ENCODE peak calls at places on chromosomes 1 and 21, in ten cellular contexts. One of them, this sample, is unnamed.

GRCh38 chr1:225735252-225736149 is 42.1 kb upstream of the SRP9 start:
- DNase-seq in AG09309: peak
- DNase-seq in fibroblast of the aortic adventitia: peak
- DNase-seq in psoas muscle: peak
- DNase-seq in dorsolateral prefrontal cortex: no peak
- DNase-seq in natural killer cell: no peak
- DNase-seq in MM.1S: no peak
- DNase-seq in GM12865: no peak
- DNase-seq in kidney: peak
- DNase-seq in epithelial cell of esophagus: peak
- DNase-seq in this sample: no peak

GRCh38 chr1:209103135-209103534 is 480.4 kb upstream of the CAMK1G start:
- DNase-seq in AG09309: no peak
- DNase-seq in fibroblast of the aortic adventitia: no peak
- DNase-seq in psoas muscle: no peak
- DNase-seq in dorsolateral prefrontal cortex: no peak
- DNase-seq in natural killer cell: no peak
- DNase-seq in MM.1S: peak
- DNase-seq in GM12865: peak
- DNase-seq in kidney: no peak
- DNase-seq in epithelial cell of esophagus: no peak
- DNase-seq in this sample: no peak

GRCh38 chr1:72724951-72725863 is 442.9 kb upstream of the NEGR1 start:
- DNase-seq in AG09309: no peak
- DNase-seq in fibroblast of the aortic adventitia: no peak
- DNase-seq in psoas muscle: peak
- DNase-seq in dorsolateral prefrontal cortex: no peak
- DNase-seq in natural killer cell: no peak
- DNase-seq in MM.1S: no peak
- DNase-seq in GM12865: no peak
- DNase-seq in kidney: peak
- DNase-seq in epithelial cell of esophagus: no peak
- DNase-seq in this sample: peak

GRCh38 chr21:33543505-33544129 is 779 bp downstream of the SON start:
- DNase-seq in AG09309: no peak
- DNase-seq in fibroblast of the aortic adventitia: no peak
- DNase-seq in psoas muscle: peak
- DNase-seq in dorsolateral prefrontal cortex: peak
- DNase-seq in natural killer cell: no peak
- DNase-seq in MM.1S: no peak
- DNase-seq in GM12865: peak
- DNase-seq in kidney: peak
- DNase-seq in epithelial cell of esophagus: peak
- DNase-seq in this sample: peak

GRCh38 chr21:38440746-38441145 is 57.5 kb downstream of the ERG start:
- DNase-seq in AG09309: peak
- DNase-seq in fibroblast of the aortic adventitia: peak
- DNase-seq in psoas muscle: no peak
- DNase-seq in dorsolateral prefrontal cortex: no peak
- DNase-seq in natural killer cell: no peak
- DNase-seq in MM.1S: no peak
- DNase-seq in GM12865: no peak
- DNase-seq in kidney: no peak
- DNase-seq in epithelial cell of esophagus: peak
- DNase-seq in this sample: no peak

GRCh38 chr1:197632000-197632399 is 143.3 kb downstream of the DENND1B start:
- DNase-seq in AG09309: no peak
- DNase-seq in fibroblast of the aortic adventitia: no peak
- DNase-seq in psoas muscle: no peak
- DNase-seq in dorsolateral prefrontal cortex: no peak
- DNase-seq in natural killer cell: no peak
- DNase-seq in MM.1S: no peak
- DNase-seq in GM12865: no peak
- DNase-seq in kidney: no peak
- DNase-seq in epithelial cell of esophagus: no peak
- DNase-seq in this sample: no peak

GRCh38 chr1:31207590-31207989 is 32.1 kb downstream of the NKAIN1 start:
- DNase-seq in AG09309: no peak
- DNase-seq in fibroblast of the aortic adventitia: no peak
- DNase-seq in psoas muscle: no peak
- DNase-seq in dorsolateral prefrontal cortex: no peak
- DNase-seq in natural killer cell: no peak
- DNase-seq in MM.1S: no peak
- DNase-seq in GM12865: no peak
- DNase-seq in kidney: no peak
- DNase-seq in epithelial cell of esophagus: no peak
- DNase-seq in this sample: no peak

GRCh38 chr1:20684050-20684620 is 23.0 kb upstream of the DDOST start:
- DNase-seq in AG09309: no peak
- DNase-seq in fibroblast of the aortic adventitia: no peak
- DNase-seq in psoas muscle: peak
- DNase-seq in dorsolateral prefrontal cortex: no peak
- DNase-seq in natural killer cell: no peak
- DNase-seq in MM.1S: no peak
- DNase-seq in GM12865: no peak
- DNase-seq in kidney: no peak
- DNase-seq in epithelial cell of esophagus: no peak
- DNase-seq in this sample: no peak

GRCh38 chr1:116886532-116886931 is 23.2 kb upstream of the PTGFRN start:
- DNase-seq in AG09309: no peak
- DNase-seq in fibroblast of the aortic adventitia: peak
- DNase-seq in psoas muscle: no peak
- DNase-seq in dorsolateral prefrontal cortex: no peak
- DNase-seq in natural killer cell: no peak
- DNase-seq in MM.1S: no peak
- DNase-seq in GM12865: no peak
- DNase-seq in kidney: no peak
- DNase-seq in epithelial cell of esophagus: peak
- DNase-seq in this sample: no peak

GRCh38 chr1:114078116-114078515 is 75.6 kb downstream of the SYT6 start:
- DNase-seq in AG09309: no peak
- DNase-seq in fibroblast of the aortic adventitia: no peak
- DNase-seq in psoas muscle: no peak
- DNase-seq in dorsolateral prefrontal cortex: no peak
- DNase-seq in natural killer cell: no peak
- DNase-seq in MM.1S: no peak
- DNase-seq in GM12865: no peak
- DNase-seq in kidney: no peak
- DNase-seq in epithelial cell of esophagus: no peak
- DNase-seq in this sample: no peak

GRCh38 chr1:153959454-153959853 is 1.0 kb upstream of the CRTC2 start:
- DNase-seq in AG09309: no peak
- DNase-seq in fibroblast of the aortic adventitia: no peak
- DNase-seq in psoas muscle: no peak
- DNase-seq in dorsolateral prefrontal cortex: no peak
- DNase-seq in natural killer cell: no peak
- DNase-seq in MM.1S: no peak
- DNase-seq in GM12865: no peak
- DNase-seq in kidney: peak
- DNase-seq in epithelial cell of esophagus: no peak
- DNase-seq in this sample: no peak

GRCh38 chr1:153958961-153959260 is 499 bp upstream of the CRTC2 start:
- DNase-seq in AG09309: no peak
- DNase-seq in fibroblast of the aortic adventitia: no peak
- DNase-seq in psoas muscle: no peak
- DNase-seq in dorsolateral prefrontal cortex: no peak
- DNase-seq in natural killer cell: no peak
- DNase-seq in MM.1S: no peak
- DNase-seq in GM12865: no peak
- DNase-seq in kidney: peak
- DNase-seq in epithelial cell of esophagus: no peak
- DNase-seq in this sample: no peak

GRCh38 chr1:153958111-153958960 is at the start of gene CRTC2:
- DNase-seq in AG09309: peak
- DNase-seq in fibroblast of the aortic adventitia: peak
- DNase-seq in psoas muscle: peak
- DNase-seq in dorsolateral prefrontal cortex: peak
- DNase-seq in natural killer cell: peak
- DNase-seq in MM.1S: peak
- DNase-seq in GM12865: peak
- DNase-seq in kidney: peak
- DNase-seq in epithelial cell of esophagus: peak
- DNase-seq in this sample: peak

GRCh38 chr1:153956997-153957715 is 1.3 kb downstream of the CRTC2 start:
- DNase-seq in AG09309: no peak
- DNase-seq in fibroblast of the aortic adventitia: no peak
- DNase-seq in psoas muscle: no peak
- DNase-seq in dorsolateral prefrontal cortex: no peak
- DNase-seq in natural killer cell: no peak
- DNase-seq in MM.1S: no peak
- DNase-seq in GM12865: no peak
- DNase-seq in kidney: peak
- DNase-seq in epithelial cell of esophagus: no peak
- DNase-seq in this sample: no peak

GRCh38 chr1:153957744-153958110 is 685 bp downstream of the CRTC2 start:
- DNase-seq in AG09309: no peak
- DNase-seq in fibroblast of the aortic adventitia: no peak
- DNase-seq in psoas muscle: no peak
- DNase-seq in dorsolateral prefrontal cortex: no peak
- DNase-seq in natural killer cell: no peak
- DNase-seq in MM.1S: peak
- DNase-seq in GM12865: peak
- DNase-seq in kidney: no peak
- DNase-seq in epithelial cell of esophagus: no peak
- DNase-seq in this sample: no peak
- TF ChIP-seq CTCF in AG09309: no peak
- TF ChIP-seq CTCF in fibroblast of the aortic adventitia: no peak
- TF ChIP-seq CTCF in psoas muscle: no peak
- TF ChIP-seq CTCF in dorsolateral prefrontal cortex: no peak
- TF ChIP-seq CTCF in natural killer cell: no peak
- TF ChIP-seq CTCF in MM.1S: no peak
- TF ChIP-seq CTCF in GM12865: no peak
- TF ChIP-seq CTCF in kidney: no peak
- TF ChIP-seq CTCF in epithelial cell of esophagus: no peak
- TF ChIP-seq CTCF in this sample: no peak

GRCh38 chr21:43792406-43792805 is 3.0 kb downstream of the RRP1 start:
- DNase-seq in AG09309: no peak
- DNase-seq in fibroblast of the aortic adventitia: no peak
- DNase-seq in psoas muscle: no peak
- DNase-seq in dorsolateral prefrontal cortex: no peak
- DNase-seq in natural killer cell: no peak
- DNase-seq in MM.1S: no peak
- DNase-seq in GM12865: no peak
- DNase-seq in kidney: no peak
- DNase-seq in epithelial cell of esophagus: no peak
- DNase-seq in this sample: no peak

GRCh38 chr21:43797415-43797814 is 8.0 kb downstream of the RRP1 start:
- DNase-seq in AG09309: no peak
- DNase-seq in fibroblast of the aortic adventitia: no peak
- DNase-seq in psoas muscle: no peak
- DNase-seq in dorsolateral prefrontal cortex: no peak
- DNase-seq in natural killer cell: no peak
- DNase-seq in MM.1S: no peak
- DNase-seq in GM12865: no peak
- DNase-seq in kidney: peak
- DNase-seq in epithelial cell of esophagus: no peak
- DNase-seq in this sample: no peak

GRCh38 chr21:43794311-43794710 is 4.9 kb downstream of the RRP1 start:
- DNase-seq in AG09309: no peak
- DNase-seq in fibroblast of the aortic adventitia: no peak
- DNase-seq in psoas muscle: no peak
- DNase-seq in dorsolateral prefrontal cortex: no peak
- DNase-seq in natural killer cell: no peak
- DNase-seq in MM.1S: no peak
- DNase-seq in GM12865: no peak
- DNase-seq in kidney: peak
- DNase-seq in epithelial cell of esophagus: no peak
- DNase-seq in this sample: no peak

GRCh38 chr21:43793243-43793642 is 3.9 kb downstream of the RRP1 start:
- DNase-seq in AG09309: no peak
- DNase-seq in fibroblast of the aortic adventitia: no peak
- DNase-seq in psoas muscle: no peak
- DNase-seq in dorsolateral prefrontal cortex: no peak
- DNase-seq in natural killer cell: no peak
- DNase-seq in MM.1S: no peak
- DNase-seq in GM12865: no peak
- DNase-seq in kidney: peak
- DNase-seq in epithelial cell of esophagus: no peak
- DNase-seq in this sample: no peak

GRCh38 chr21:43794857-43795256 is 5.5 kb downstream of the RRP1 start:
- DNase-seq in AG09309: no peak
- DNase-seq in fibroblast of the aortic adventitia: no peak
- DNase-seq in psoas muscle: no peak
- DNase-seq in dorsolateral prefrontal cortex: no peak
- DNase-seq in natural killer cell: no peak
- DNase-seq in MM.1S: no peak
- DNase-seq in GM12865: no peak
- DNase-seq in kidney: peak
- DNase-seq in epithelial cell of esophagus: no peak
- DNase-seq in this sample: no peak
- TF ChIP-seq CTCF in AG09309: no peak
- TF ChIP-seq CTCF in fibroblast of the aortic adventitia: no peak
- TF ChIP-seq CTCF in psoas muscle: no peak
- TF ChIP-seq CTCF in dorsolateral prefrontal cortex: no peak
- TF ChIP-seq CTCF in natural killer cell: no peak
- TF ChIP-seq CTCF in MM.1S: no peak
- TF ChIP-seq CTCF in GM12865: no peak
- TF ChIP-seq CTCF in kidney: no peak
- TF ChIP-seq CTCF in epithelial cell of esophagus: no peak
- TF ChIP-seq CTCF in this sample: no peak

DNA sequence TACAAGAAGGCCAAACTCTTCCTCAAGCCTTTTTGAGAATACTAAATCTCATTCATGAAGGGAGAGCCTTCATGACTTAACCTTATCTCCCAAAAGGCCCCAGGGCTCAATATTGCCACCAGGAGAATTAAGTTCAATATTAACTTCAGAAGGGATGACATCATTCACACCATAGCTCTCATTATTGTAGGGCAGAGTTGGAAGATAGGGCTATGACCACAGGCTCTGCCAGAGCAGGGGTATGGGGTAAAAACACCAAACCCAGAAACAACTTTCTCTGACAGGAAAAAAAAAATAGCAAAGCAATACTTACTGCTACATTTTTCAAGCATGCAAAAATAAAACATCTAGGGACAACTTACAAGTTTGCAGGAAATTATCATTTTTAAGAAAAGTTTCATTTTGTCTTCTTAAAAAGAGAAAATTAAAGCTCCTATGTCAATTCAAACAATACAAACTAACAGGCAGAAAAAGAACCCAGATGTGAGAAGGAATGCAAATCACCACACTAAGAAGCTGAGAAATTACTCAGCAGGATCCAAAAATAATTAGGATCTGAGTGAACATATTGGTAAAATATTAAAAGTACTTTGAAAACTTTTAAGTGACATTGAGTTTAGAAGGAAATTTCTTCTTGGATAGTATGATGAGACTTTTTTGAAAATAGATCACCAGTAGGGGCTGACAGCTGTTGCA is 1156.5 kb downstream of the NCAM2 start:
- DNase-seq in AG09309: no peak
- DNase-seq in fibroblast of the aortic adventitia: no peak
- DNase-seq in psoas muscle: no peak
- DNase-seq in dorsolateral prefrontal cortex: no peak
- DNase-seq in natural killer cell: no peak
- DNase-seq in MM.1S: no peak
- DNase-seq in GM12865: no peak
- DNase-seq in kidney: no peak
- DNase-seq in epithelial cell of esophagus: no peak
- DNase-seq in this sample: no peak
- TF ChIP-seq CTCF in AG09309: no peak
- TF ChIP-seq CTCF in fibroblast of the aortic adventitia: no peak
- TF ChIP-seq CTCF in psoas muscle: no peak
- TF ChIP-seq CTCF in dorsolateral prefrontal cortex: no peak
- TF ChIP-seq CTCF in natural killer cell: no peak
- TF ChIP-seq CTCF in MM.1S: no peak
- TF ChIP-seq CTCF in GM12865: no peak
- TF ChIP-seq CTCF in kidney: no peak
- TF ChIP-seq CTCF in epithelial cell of esophagus: no peak
- TF ChIP-seq CTCF in this sample: no peak

GRCh38 chr1:181128592-181129497 is 40.3 kb downstream of the IER5 start:
- DNase-seq in AG09309: no peak
- DNase-seq in fibroblast of the aortic adventitia: no peak
- DNase-seq in psoas muscle: no peak
- DNase-seq in dorsolateral prefrontal cortex: peak
- DNase-seq in natural killer cell: no peak
- DNase-seq in MM.1S: peak
- DNase-seq in GM12865: peak
- DNase-seq in kidney: no peak
- DNase-seq in epithelial cell of esophagus: no peak
- DNase-seq in this sample: peak
- TF ChIP-seq CTCF in AG09309: no peak
- TF ChIP-seq CTCF in fibroblast of the aortic adventitia: no peak
- TF ChIP-seq CTCF in psoas muscle: no peak
- TF ChIP-seq CTCF in dorsolateral prefrontal cortex: no peak
- TF ChIP-seq CTCF in natural killer cell: no peak
- TF ChIP-seq CTCF in MM.1S: no peak
- TF ChIP-seq CTCF in GM12865: no peak
- TF ChIP-seq CTCF in kidney: no peak
- TF ChIP-seq CTCF in epithelial cell of esophagus: no peak
- TF ChIP-seq CTCF in this sample: no peak

This sample was measured in CD14-positive monocyte.